ENCODE peak calls at places on chromosomes 6 and 20, in seven cellular contexts. M, W, F, X, U, V and C are unnamed samples.
A peak's percentile ranks its signal among the peaks of the same experiment; 100 is the strongest.

GRCh38 chr20:7449269-7449668 is 491.0 kb downstream of the HAO1 start:
- DNase-seq in M (no peak), W (no peak), F (no peak), X (no peak), U (no peak), V (no peak), C (no peak)

GRCh38 chr6:91029211-91029610 is 442.3 kb upstream of the MAP3K7 start:
- DNase-seq in M (peak; percentile 60), W (no peak), F (no peak), X (no peak), U (no peak), V (no peak), C (no peak)

GRCh38 chr6:121522265-121522664 is 86.8 kb downstream of the GJA1 start:
- DNase-seq in M (no peak), W (no peak), F (no peak), X (peak; percentile 93), U (no peak), V (peak; percentile 11), C (peak; percentile 89)

GRCh38 chr20:47713941-47714450 is 71.3 kb downstream of the SULF2 start:
- DNase-seq in M (no peak), W (no peak), F (peak; percentile 76), X (no peak), U (no peak), V (no peak), C (no peak)

GRCh38 chr6:111057074-111057752 is 30.1 kb upstream of the SLC16A10 start:
- DNase-seq in M (peak; percentile 53), W (no peak), F (no peak), X (no peak), U (peak; percentile 23), V (peak; percentile 32), C (no peak)

GRCh38 chr6:123564363-123564762 is 72.4 kb downstream of the TRDN start:
- DNase-seq in M (peak; percentile 62), W (no peak), F (no peak), X (no peak), U (no peak), V (no peak), C (no peak)

GRCh38 chr6:51398064-51398740 is 579.5 kb downstream of the TFAP2B start:
- DNase-seq in M (peak; percentile 89), W (no peak), F (no peak), X (no peak), U (no peak), V (peak; percentile 3), C (peak; percentile 58)

GRCh38 chr20:44442298-44443070 is 33.2 kb upstream of the TTPAL start:
- DNase-seq in M (no peak), W (no peak), F (no peak), X (no peak), U (no peak), V (no peak), C (no peak)

GRCh38 chr6:5150676-5151075 is 65.5 kb downstream of the PPP1R3G start:
- DNase-seq in M (no peak), W (no peak), F (no peak), X (no peak), U (no peak), V (no peak), C (no peak)

GRCh38 chr6:30219244-30219643 is 6.0 kb upstream of the TRIM26 start:
- DNase-seq in M (peak; percentile 79), W (peak; percentile 36), F (no peak), X (no peak), U (peak; percentile 10), V (peak; percentile 58), C (peak; percentile 66)

GRCh38 chr6:27332692-27333641 is 20.9 kb upstream of the POM121L2 start:
- DNase-seq in M (peak; percentile 71), W (peak; percentile 15), F (no peak), X (peak; percentile 64), U (peak; percentile 20), V (peak; percentile 87), C (peak; percentile 84)

GRCh38 chr6:41306187-41306854 is 19.8 kb upstream of the TREM1 start:
- DNase-seq in M (peak; percentile 81), W (no peak), F (no peak), X (no peak), U (peak; percentile 6), V (peak; percentile 74), C (no peak)

GRCh38 chr20:49794336-49795124 is 18.1 kb upstream of the SLC9A8 start:
- DNase-seq in M (no peak), W (peak; percentile 29), F (no peak), X (no peak), U (no peak), V (no peak), C (no peak)

GRCh38 chr20:42204261-42204660 is 586.1 kb upstream of the CHD6 start:
- DNase-seq in M (no peak), W (no peak), F (no peak), X (no peak), U (no peak), V (peak; percentile 31), C (no peak)

GRCh38 chr6:108904731-108905130 is 56.5 kb downstream of the ARMC2 start:
- DNase-seq in M (no peak), W (no peak), F (no peak), X (no peak), U (no peak), V (no peak), C (no peak)

GRCh38 chr20:16539280-16539679 is 34.0 kb downstream of the KIF16B start:
- DNase-seq in M (no peak), W (no peak), F (no peak), X (no peak), U (no peak), V (peak; percentile 41), C (peak; percentile 68)

GRCh38 chr6:5205877-5206840 is 54.6 kb downstream of the LYRM4 start:
- DNase-seq in M (no peak), W (no peak), F (no peak), X (no peak), U (peak; percentile 11), V (no peak), C (no peak)

GRCh38 chr20:61274326-61274725 is 22.3 kb downstream of the CDH4 start:
- DNase-seq in M (no peak), W (no peak), F (no peak), X (no peak), U (no peak), V (no peak), C (no peak)

GRCh38 chr6:11493979-11494378 is 43.6 kb upstream of the TMEM170B start:
- DNase-seq in M (no peak), W (no peak), F (no peak), X (no peak), U (no peak), V (no peak), C (no peak)

GRCh38 chr20:2178328-2179232 is 77.0 kb downstream of the STK35 start:
- DNase-seq in M (no peak), W (no peak), F (no peak), X (no peak), U (peak; percentile 18), V (no peak), C (peak; percentile 40)

GRCh38 chr6:27517928-27518787 is 45.3 kb upstream of the ZNF184 start:
- DNase-seq in M (peak; percentile 44), W (no peak), F (no peak), X (no peak), U (no peak), V (no peak), C (no peak)

GRCh38 chr6:87654880-87655454 is 47.1 kb downstream of the AKIRIN2 start:
- DNase-seq in M (no peak), W (no peak), F (no peak), X (no peak), U (no peak), V (no peak), C (no peak)

GRCh38 chr20:37205130-37205529 is 25.8 kb upstream of the MROH8 start:
- DNase-seq in M (no peak), W (no peak), F (no peak), X (no peak), U (no peak), V (no peak), C (no peak)

GRCh38 chr6:3233321-3233720 is 5.9 kb upstream of the TUBB2B start:
- DNase-seq in M (no peak), W (no peak), F (no peak), X (no peak), U (no peak), V (no peak), C (peak; percentile 73)

GRCh38 chr6:153312633-153313032 is 181.6 kb upstream of the RGS17 start:
- DNase-seq in M (peak; percentile 63), W (no peak), F (no peak), X (peak; percentile 28), U (peak; percentile 25), V (peak; percentile 53), C (no peak)

GRCh38 chr6:34602318-34603111 is 46.4 kb upstream of the SPDEF start:
- DNase-seq in M (peak; percentile 93), W (no peak), F (no peak), X (no peak), U (no peak), V (peak; percentile 39), C (no peak)

GRCh38 chr6:157317129-157317814 is 6.0 kb downstream of the TMEM242 start:
- DNase-seq in M (no peak), W (no peak), F (peak; percentile 88), X (peak; percentile 90), U (no peak), V (no peak), C (no peak)

GRCh38 chr6:43150051-43150751 is 20.9 kb upstream of the SRF start:
- DNase-seq in M (no peak), W (no peak), F (no peak), X (no peak), U (no peak), V (no peak), C (no peak)

GRCh38 chr6:44400572-44400971 is 13.1 kb downstream of the CDC5L start:
- DNase-seq in M (no peak), W (no peak), F (no peak), X (no peak), U (no peak), V (no peak), C (peak; percentile 61)

GRCh38 chr6:26125015-26125690 is 37.9 kb downstream of the HFE start:
- DNase-seq in M (peak; percentile 38), W (peak; percentile 37), F (no peak), X (peak; percentile 10), U (peak; percentile 2), V (no peak), C (no peak)

GRCh38 chr6:125748534-125749111 is 809 bp upstream of the HEY2 start:
- DNase-seq in M (peak; percentile 55), W (no peak), F (no peak), X (no peak), U (no peak), V (peak; percentile 60), C (peak; percentile 62)

GRCh38 chr6:144347933-144348332 is 62.8 kb downstream of the UTRN start:
- DNase-seq in M (no peak), W (no peak), F (no peak), X (no peak), U (no peak), V (peak; percentile 63), C (no peak)

GRCh38 chr6:2695464-2696095 is 55.1 kb downstream of the MYLK4 start:
- DNase-seq in M (no peak), W (no peak), F (no peak), X (no peak), U (peak; percentile 13), V (peak; percentile 25), C (no peak)

GRCh38 chr6:21263531-21264287 is 329.8 kb upstream of the SOX4 start:
- DNase-seq in M (no peak), W (no peak), F (no peak), X (no peak), U (no peak), V (no peak), C (peak; percentile 62)